ENCODE peak calls at places on chromosomes 6 and 20, in four cellular contexts. P is CD8-positive, alpha-beta T cell; M is H1; N is nucleus accumbens. S is an unnamed sample.

GRCh38 chr20:2767768-2768631 is 32.4 kb downstream of the CPXM1 start:
- DNase-seq in P (no peak), M (no peak), N (no peak), S (peak; percentile 59)

GRCh38 chr6:131059486-131059885 is 3.6 kb downstream of the EPB41L2 start:
- DNase-seq in P (no peak), M (no peak), N (no peak), S (peak; percentile 70)

GRCh38 chr6:167750956-167751358 is 75.8 kb upstream of the AFDN start:
- DNase-seq in N (peak; percentile 16), P (no peak), M (no peak), S (no peak)

GRCh38 chr6:105135907-105136432 is 43.8 kb downstream of the POPDC3 start:
- DNase-seq in M (no peak), N (no peak), P (no peak), S (peak; percentile 51)

GRCh38 chr6:115899883-115900282 is 160.8 kb downstream of the FRK start:
- DNase-seq in M (no peak), N (no peak), P (no peak), S (no peak)

GRCh38 chr6:17427062-17427461 is 33.7 kb downstream of the CAP2 start:
- DNase-seq in N (no peak), M (no peak), P (no peak), S (no peak)

GRCh38 chr6:15290962-15291704 is 45.3 kb downstream of the JARID2 start:
- DNase-seq in P (no peak), N (no peak), M (no peak), S (no peak)

GRCh38 chr20:46040902-46041535 is 12.0 kb downstream of the SLC12A5 start:
- DNase-seq in M (peak; percentile 93), N (no peak), P (peak; percentile 33), S (peak; percentile 57)

GRCh38 chr20:46364670-46365482 is 41.5 kb downstream of the ELMO2 start:
- DNase-seq in N (peak; percentile 82), M (no peak), P (no peak), S (no peak)

GRCh38 chr6:36350681-36351091 is 14.0 kb upstream of the BNIP5 start:
- DNase-seq in M (no peak), P (no peak), N (no peak), S (peak; percentile 92)

GRCh38 chr20:57598491-57598890 is 21.7 kb downstream of the ZBP1 start:
- DNase-seq in N (no peak), P (no peak), M (no peak), S (no peak)

GRCh38 chr20:48329676-48330644 is 497.8 kb downstream of the PREX1 start:
- DNase-seq in M (no peak), P (no peak), N (no peak), S (peak; percentile 38)

GRCh38 chr6:169723200-169723909 is 945 bp downstream of the PHF10 start:
- DNase-seq in N (peak; percentile 69), P (peak; percentile 54), M (peak; percentile 71), S (peak; percentile 76)

GRCh38 chr6:56902551-56903464 is 52.1 kb upstream of the BEND6 start:
- DNase-seq in P (no peak), N (no peak), M (no peak), S (peak; percentile 63)

GRCh38 chr6:89404512-89404911 is 7.6 kb downstream of the RRAGD start:
- DNase-seq in M (no peak), P (no peak), N (no peak), S (no peak)

GRCh38 chr6:81814365-81815109 is 62.1 kb upstream of the TENT5A start:
- DNase-seq in N (no peak), P (no peak), M (no peak), S (peak; percentile 45)

GRCh38 chr6:141675957-141676356 is 456.8 kb upstream of the GJE1 start:
- DNase-seq in P (no peak), M (no peak), N (no peak), S (peak; percentile 51)

GRCh38 chr6:104566411-104566810 is 293.3 kb downstream of the HACE1 start:
- DNase-seq in N (no peak), M (no peak), P (no peak), S (peak; percentile 22)

GRCh38 chr6:100780648-100781047 is 100.5 kb downstream of the ASCC3 start:
- DNase-seq in M (no peak), N (no peak), P (no peak), S (no peak)

S was measured in EH.